ENCODE peak calls at places on chromosomes 3 and 15, in eight cellular contexts. T, Z, S, E, P, G, N and F are unnamed samples.

GRCh38 chr3:128454310-128454618 is 12.4 kb downstream of the DNAJB8 start:
- DNase-seq in G (no peak), S (no peak), T (no peak), N (no peak), E (no peak), Z (no peak), P (no peak), F (no peak)

GRCh38 chr15:90071220-90071807 is 31.0 kb downstream of the IDH2 start:
- DNase-seq in S (peak), N (peak), E (peak), T (peak), G (peak), P (peak), Z (peak), F (peak)

GRCh38 chr3:31448035-31448881 is 84.5 kb upstream of the STT3B start:
- DNase-seq in P (peak), Z (no peak), G (peak), S (peak), T (peak), E (peak), N (no peak), F (peak)

GRCh38 chr15:65060641-65061397 is 7.0 kb downstream of the RASL12 start:
- DNase-seq in P (no peak), G (no peak), E (no peak), S (no peak), Z (no peak), N (no peak), T (no peak), F (no peak)

GRCh38 chr3:72246685-72247084 is 461.7 kb upstream of the PROK2 start:
- DNase-seq in T (no peak), G (no peak), S (no peak), Z (no peak), E (no peak), N (no peak), P (no peak), F (no peak)

GRCh38 chr3:177050466-177051237 is 146.6 kb downstream of the TBL1XR1 start:
- DNase-seq in Z (no peak), E (no peak), G (peak), N (peak), P (peak), S (no peak), T (peak), F (no peak)

GRCh38 chr15:52180196-52180835 is 10.9 kb downstream of the GNB5 start:
- DNase-seq in P (no peak), E (no peak), S (peak), G (no peak), T (no peak), Z (no peak), N (no peak), F (peak)

GRCh38 chr15:28116521-28117488 is 17.7 kb upstream of the OCA2 start:
- DNase-seq in E (no peak), G (no peak), N (no peak), P (no peak), Z (no peak), S (no peak), T (no peak), F (no peak)

GRCh38 chr3:46090161-46090591 is 62.9 kb upstream of the XCR1 start:
- DNase-seq in P (no peak), Z (no peak), G (no peak), T (no peak), N (no peak), E (no peak), S (no peak), F (no peak)

GRCh38 chr15:85411992-85412538 is 31.7 kb downstream of the AKAP13 start:
- DNase-seq in G (peak), E (no peak), Z (no peak), T (no peak), P (peak), S (no peak), N (no peak), F (no peak)

GRCh38 chr15:79041598-79042175 is 48.9 kb downstream of the RASGRF1 start:
- DNase-seq in N (no peak), S (no peak), T (no peak), E (peak), G (no peak), P (no peak), Z (no peak), F (no peak)

GRCh38 chr3:69200384-69201068 is 78.1 kb upstream of the LMOD3 start:
- DNase-seq in G (peak), N (no peak), Z (peak), E (peak), T (no peak), P (peak), S (peak), F (peak)

GRCh38 chr3:143849854-143850549 is 1.7 kb upstream of the SLC9A9 start:
- DNase-seq in N (no peak), S (no peak), E (no peak), T (no peak), G (peak), P (no peak), Z (no peak), F (no peak)

GRCh38 chr3:36969540-36970432 is 23.1 kb downstream of the EPM2AIP1 start:
- DNase-seq in T (no peak), E (no peak), G (peak), S (no peak), Z (no peak), N (no peak), P (peak), F (no peak)

GRCh38 chr15:89628301-89628700 is 27.0 kb downstream of the KIF7 start:
- DNase-seq in N (no peak), S (no peak), E (no peak), G (no peak), Z (no peak), T (no peak), P (no peak), F (no peak)

GRCh38 chr3:49929333-49930240 is at the start of gene MON1A:
- DNase-seq in S (peak), T (peak), N (peak), G (peak), P (peak), E (peak), Z (peak), F (peak)
- TF ChIP-seq POLR2A in S (peak), T (no peak), N (peak), G (no peak), P (peak), E (peak), Z (peak), F (peak)

GRCh38 chr3:56864090-56864489 is 62.3 kb upstream of the ARHGEF3 start:
- DNase-seq in N (no peak), Z (no peak), T (no peak), P (no peak), S (no peak), E (no peak), G (no peak), F (no peak)

GRCh38 chr3:56860351-56860750 is 58.6 kb upstream of the ARHGEF3 start:
- DNase-seq in N (no peak), P (no peak), E (no peak), G (no peak), T (no peak), S (no peak), Z (no peak), F (no peak)

GRCh38 chr3:56861511-56861910 is 59.8 kb upstream of the ARHGEF3 start:
- DNase-seq in T (no peak), N (no peak), S (no peak), Z (no peak), E (no peak), G (no peak), P (no peak), F (no peak)

GRCh38 chr3:56860948-56861347 is 59.2 kb upstream of the ARHGEF3 start:
- DNase-seq in P (no peak), Z (no peak), G (no peak), N (no peak), S (no peak), E (no peak), T (no peak), F (no peak)

GRCh38 chr3:56862352-56863062 is 60.8 kb upstream of the ARHGEF3 start:
- DNase-seq in G (peak), P (peak), N (no peak), T (no peak), E (no peak), Z (no peak), S (no peak), F (no peak)
- H3K27ac ChIP-seq in G (no peak), P (peak), N (no peak), T (no peak), E (no peak), Z (no peak), S (no peak), F (no peak)

GRCh38 chr3:136162322-136162721 is 33.8 kb downstream of the MSL2 start:
- DNase-seq in T (no peak), N (no peak), E (peak), P (no peak), G (no peak), S (no peak), Z (no peak), F (no peak)

GRCh38 chr3:136161516-136161915 is 34.6 kb downstream of the MSL2 start:
- DNase-seq in S (no peak), G (no peak), P (no peak), E (no peak), Z (no peak), T (no peak), N (no peak), F (no peak)
- TF ChIP-seq POLR2A in S (no peak), G (no peak), P (no peak), E (no peak), Z (no peak), T (no peak), N (no peak), F (no peak)

DNA sequence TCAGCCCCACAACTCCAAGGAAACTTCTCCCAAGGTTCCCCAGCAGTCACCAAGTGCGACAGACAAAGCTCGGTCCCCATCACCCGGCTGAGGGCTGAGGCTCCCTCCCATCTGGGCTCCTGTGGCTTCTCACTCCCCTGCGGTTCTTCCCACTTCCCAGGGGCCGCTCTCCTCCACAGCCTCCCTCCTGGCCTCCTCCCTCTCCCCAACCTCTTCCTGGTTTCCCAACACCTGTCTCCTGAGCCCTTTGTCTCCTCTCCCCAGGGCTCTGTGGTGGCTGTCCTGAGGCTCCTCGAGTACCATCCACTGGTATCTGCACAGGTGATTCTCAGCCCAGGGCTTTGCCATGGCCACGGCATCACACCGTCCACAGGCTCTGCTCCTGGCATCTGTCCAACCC is 113.2 kb upstream of the NSMCE3 start:
- DNase-seq in E (no peak), Z (no peak), S (no peak), T (no peak), P (no peak), N (no peak), G (no peak), F (no peak)
- H3K27ac ChIP-seq in E (no peak), Z (no peak), S (no peak), T (no peak), P (no peak), N (no peak), G (no peak), F (no peak)

DNA sequence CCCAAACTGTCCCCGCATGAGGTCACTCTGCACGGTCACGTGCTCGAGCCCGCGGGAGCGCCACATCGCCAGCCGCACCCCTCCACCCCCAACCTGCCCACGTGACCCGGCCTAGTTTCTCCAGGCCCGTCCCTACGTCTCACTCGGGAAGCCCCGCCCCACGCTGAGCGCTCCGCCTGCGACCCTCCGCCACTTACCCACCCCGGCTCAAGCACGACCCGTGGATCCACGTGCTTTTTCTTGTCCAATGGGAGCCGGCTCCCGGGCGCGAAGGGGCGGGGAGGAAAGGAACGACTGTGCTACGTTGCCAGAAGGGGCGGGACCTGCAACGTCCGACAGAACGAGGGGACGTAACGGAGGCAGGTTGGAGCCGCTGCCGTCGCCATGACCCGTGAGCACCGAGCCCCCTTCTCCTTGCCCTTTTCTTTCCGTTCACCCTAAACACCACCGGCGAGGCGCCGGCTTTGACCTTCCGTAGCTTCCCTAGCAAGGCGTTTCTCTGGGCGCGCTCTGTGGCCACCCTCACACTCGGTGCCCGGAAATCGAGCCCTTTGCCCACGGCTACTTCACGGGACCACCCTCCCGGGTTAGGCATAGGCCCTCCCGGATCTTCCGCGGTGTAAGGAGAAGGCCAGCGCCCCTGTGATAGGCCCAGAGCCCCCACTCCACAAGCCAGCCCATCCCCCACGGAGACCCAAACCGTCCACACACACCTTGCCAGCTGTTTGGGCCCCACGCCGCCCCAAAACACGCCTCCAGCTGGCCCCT is at the start of gene SERF2:
- DNase-seq in N (peak), S (peak), Z (peak), G (peak), T (peak), P (peak), E (peak), F (peak)
- TF ChIP-seq POLR2A in N (peak), S (peak), Z (peak), G (peak), T (peak), P (peak), E (peak), F (peak)